ENCODE peak calls at places on chromosomes 2 and 18, in four cellular contexts. T, C, Y and R are unnamed samples.

GRCh38 chr18:46331316-46331715 is 227.1 kb downstream of the HAUS1 start:
- DNase-seq in C (no peak), T (no peak), Y (no peak), R (no peak)

GRCh38 chr2:84938194-84938879 is 32.6 kb upstream of the KCMF1 start:
- DNase-seq in C (peak; percentile 31), Y (peak; percentile 34), T (no peak), R (peak; percentile 79)

GRCh38 chr2:190553254-190553653 is 18.7 kb upstream of the NEMP2 start:
- DNase-seq in C (no peak), Y (no peak), T (no peak), R (no peak)

GRCh38 chr2:141586985-141587384 is 543.8 kb downstream of the LRP1B start:
- DNase-seq in T (no peak), Y (no peak), C (no peak), R (no peak)

GRCh38 chr2:66761826-66762225 is 326.9 kb downstream of the MEIS1 start:
- DNase-seq in T (no peak), C (no peak), Y (no peak), R (no peak)

GRCh38 chr2:158202151-158202778 is 100.6 kb downstream of the UPP2 start:
- DNase-seq in Y (no peak), C (no peak), T (no peak), R (no peak)

GRCh38 chr2:151056870-151057269 is 204.8 kb downstream of the RBM43 start:
- DNase-seq in T (no peak), C (no peak), Y (no peak), R (no peak)

GRCh38 chr18:34866739-34867138 is 156.6 kb downstream of the DTNA start:
- DNase-seq in T (no peak), C (no peak), Y (no peak), R (no peak)

GRCh38 chr2:82062469-82062868 is 1757.9 kb upstream of the LRRTM1 start:
- DNase-seq in C (no peak), Y (no peak), T (no peak), R (no peak)

GRCh38 chr2:205864511-205864910 is 182.2 kb downstream of the NRP2 start:
- DNase-seq in T (no peak), Y (no peak), C (no peak), R (no peak)

GRCh38 chr18:48949606-48950535 is 894 bp downstream of the SMAD7 start:
- DNase-seq in Y (no peak), T (no peak), C (no peak), R (peak; percentile 77)

GRCh38 chr2:232490221-232491138 is 2.8 kb upstream of the ECEL1 start:
- DNase-seq in T (no peak), C (no peak), Y (no peak), R (no peak)

GRCh38 chr2:101251844-101252407 is 760 bp upstream of the CNOT11 start:
- DNase-seq in Y (peak; percentile 17), C (peak; percentile 26), T (no peak), R (no peak)

GRCh38 chr2:47662547-47662946 is 120.4 kb upstream of the MSH6 start:
- DNase-seq in Y (no peak), T (no peak), C (no peak), R (no peak)

GRCh38 chr2:172743143-172743542 is 7.5 kb downstream of the RAPGEF4 start:
- DNase-seq in Y (no peak), T (no peak), C (no peak), R (no peak)

GRCh38 chr2:23649819-23650218 is 264.8 kb downstream of the KLHL29 start:
- DNase-seq in Y (no peak), C (no peak), T (no peak), R (no peak)

GRCh38 chr2:176643711-176644110 is 374.5 kb downstream of the MTX2 start:
- DNase-seq in Y (no peak), C (no peak), T (no peak), R (no peak)

GRCh38 chr2:3173031-3173430 is 204.6 kb downstream of the EIPR1 start:
- DNase-seq in T (no peak), C (no peak), Y (no peak), R (no peak)

GRCh38 chr2:241036397-241036963 is 38.1 kb downstream of the SNED1 start:
- DNase-seq in Y (peak; percentile 68), T (no peak), C (peak; percentile 57), R (peak; percentile 84)

GRCh38 chr18:7300971-7301553 is 70.2 kb downstream of the LRRC30 start:
- DNase-seq in C (no peak), Y (no peak), T (no peak), R (no peak)

GRCh38 chr2:236731767-236732580 is 162.3 kb downstream of the ACKR3 start:
- DNase-seq in Y (no peak), T (peak; percentile 73), C (no peak), R (no peak)

GRCh38 chr2:37585982-37586621 is 85.3 kb downstream of the CDC42EP3 start:
- DNase-seq in T (peak; percentile 76), C (peak; percentile 51), Y (peak; percentile 75), R (no peak)

GRCh38 chr2:231037731-231038482 is 584 bp downstream of the C2orf72 start:
- DNase-seq in T (no peak), Y (no peak), C (no peak), R (no peak)

GRCh38 chr2:170929686-170930050 is 615 bp downstream of the GORASP2 start:
- DNase-seq in Y (peak; percentile 52), C (peak; percentile 17), T (peak; percentile 42), R (peak; percentile 74)

GRCh38 chr2:53520630-53520940 is 247.0 kb upstream of the CHAC2 start:
- DNase-seq in Y (no peak), T (no peak), C (no peak), R (no peak)

DNA sequence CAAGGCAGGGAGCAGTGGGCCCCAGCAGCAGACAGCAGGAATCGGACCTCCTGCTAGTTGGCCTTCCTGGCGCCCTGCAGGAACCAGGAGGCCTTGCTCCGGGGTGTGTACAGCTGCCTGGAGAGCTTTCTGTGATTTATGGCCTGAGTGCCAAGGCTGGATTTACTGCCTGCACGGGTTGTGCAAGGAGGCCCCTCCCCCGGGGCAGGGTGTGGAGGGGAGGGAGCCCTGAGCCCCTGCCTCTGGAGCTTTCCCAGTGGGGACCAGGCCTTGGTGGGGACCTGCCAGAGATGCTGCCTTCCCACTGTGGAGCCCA is 7.2 kb upstream of the RALB start:
- DNase-seq in T (peak; percentile 51), Y (no peak), C (no peak), R (no peak)
- H3K4me3 ChIP-seq in T (no peak overlapping the region), Y (no peak overlapping the region), C (no peak overlapping the region), R (no peak overlapping the region)

GRCh38 chr2:202054716-202055115 is 18.3 kb upstream of the KIAA2012 start:
- DNase-seq in Y (no peak), C (no peak), T (no peak), R (no peak)
- H3K27me3 ChIP-seq in Y (peaks cover 4% of the 10 kb centered on the region), C (peaks cover 10% of the 10 kb centered on the region), T (no peaks in the 10 kb centered on the region), R (no peaks in the 10 kb centered on the region)

GRCh38 chr2:219570924-219571310 is 422 bp downstream of the OBSL1 start:
- DNase-seq in Y (no peak), C (no peak), T (no peak), R (no peak)
- H3K4me3 ChIP-seq in Y (peak overlapping the region; percentile 27), C (no peak overlapping the region), T (peak overlapping the region; percentile 37), R (no peak overlapping the region)

DNA sequence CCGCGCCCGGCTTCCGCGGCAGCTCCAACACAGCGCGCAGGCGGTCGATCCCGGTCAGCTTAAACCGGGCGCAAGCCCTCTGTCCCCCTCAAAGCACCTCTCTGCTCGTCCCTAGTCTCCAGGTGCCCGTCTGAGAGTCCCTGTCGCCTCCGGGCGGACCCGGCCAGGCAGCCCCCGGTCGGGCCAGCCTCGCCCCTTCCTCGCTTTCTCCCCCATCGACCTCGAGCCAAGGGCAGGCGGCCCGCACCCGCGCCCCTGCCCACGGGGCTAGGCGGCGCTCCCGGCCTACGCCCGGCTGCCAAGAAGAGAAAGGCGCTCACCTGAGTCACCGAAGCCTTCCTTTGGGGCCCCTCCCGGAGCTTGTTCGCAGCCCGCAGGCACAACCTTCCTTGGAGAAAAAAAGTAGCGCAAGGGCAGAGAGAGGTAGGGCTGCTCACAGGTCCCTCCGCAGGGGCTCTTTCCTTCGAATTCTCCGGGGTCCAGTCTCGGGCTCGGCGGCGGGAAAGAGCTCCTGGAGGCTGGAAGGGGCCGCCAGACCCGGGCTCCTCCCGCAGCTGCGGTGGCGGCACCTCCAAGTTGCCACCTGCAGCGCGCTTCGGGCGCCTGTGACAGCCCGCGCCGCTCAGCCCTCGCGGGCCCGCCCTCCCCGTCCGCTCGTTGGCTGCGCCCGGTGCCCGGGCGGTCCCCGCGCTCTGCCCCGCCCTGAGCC is 86.4 kb upstream of the EPB41L3 start:
- DNase-seq in T (peak; percentile 71), C (no peak), Y (no peak), R (peak; percentile 18)
- H3K27me3 ChIP-seq in T (no peaks in the 10 kb centered on the region), C (peaks cover 24% of the 10 kb centered on the region), Y (no peaks in the 10 kb centered on the region), R (peaks cover 4% of the 10 kb centered on the region)

DNA sequence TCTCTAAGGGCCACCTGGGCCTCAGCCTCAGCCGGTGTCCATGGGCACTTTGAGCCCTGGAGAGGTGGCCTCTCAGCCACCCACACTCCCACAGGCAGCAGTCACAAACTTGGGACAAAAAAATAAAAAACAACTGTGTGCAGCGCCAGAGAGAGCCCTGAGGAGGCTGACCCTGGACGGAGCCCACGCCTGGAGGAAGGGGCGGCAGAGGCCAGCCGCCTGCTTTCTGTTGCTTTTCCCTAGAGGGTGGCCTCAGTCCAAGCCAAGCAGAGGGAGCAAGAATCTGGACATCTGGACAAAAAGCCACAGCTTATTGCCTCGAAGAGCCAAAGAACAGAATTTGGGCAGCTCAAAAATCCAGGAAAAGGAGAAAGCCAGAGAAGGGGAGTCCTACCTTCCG is 43.3 kb upstream of the LDLRAD4 start:
- DNase-seq in Y (no peak), C (no peak), T (no peak), R (no peak)
- H3K4me3 ChIP-seq in Y (no peak overlapping the region), C (no peak overlapping the region), T (no peak overlapping the region), R (no peak overlapping the region)

GRCh38 chr2:15790838-15791237 is 149.5 kb upstream of the MYCN start:
- DNase-seq in C (no peak), T (no peak), Y (no peak), R (no peak)
- H3K27me3 ChIP-seq in C (no peaks in the 10 kb centered on the region), T (no peaks in the 10 kb centered on the region), Y (no peaks in the 10 kb centered on the region), R (no peaks in the 10 kb centered on the region)